ENCODE peak calls at places on chromosomes 6 and 20, in four cellular contexts. Z, T, D and H are unnamed samples.
A peak's percentile ranks its signal among the peaks of the same experiment; 100 is the strongest.

GRCh38 chr20:51514252-51514651 is 28.3 kb downstream of the NFATC2 start:
- DNase-seq in T (no peak), Z (no peak), D (no peak), H (no peak)

GRCh38 chr6:111540971-111541719 is 58.1 kb upstream of the REV3L start:
- DNase-seq in Z (no peak), D (no peak), T (no peak), H (no peak)

GRCh38 chr6:169454204-169454871 is 200.7 kb upstream of the THBS2 start:
- DNase-seq in D (no peak), T (no peak), Z (no peak), H (no peak)

GRCh38 chr6:12523726-12524125 is 192.8 kb upstream of the PHACTR1 start:
- DNase-seq in Z (no peak), D (no peak), T (no peak), H (no peak)

GRCh38 chr6:70151616-70152015 is 151.3 kb downstream of the COL9A1 start:
- DNase-seq in T (no peak), D (no peak), Z (no peak), H (no peak)

GRCh38 chr20:380763-381580 is 412 bp downstream of the TRIB3 start:
- DNase-seq in D (peak; percentile 89), Z (peak; percentile 84), T (peak; percentile 48), H (peak; percentile 37)

GRCh38 chr20:16514145-16514544 is 59.1 kb downstream of the KIF16B start:
- DNase-seq in T (no peak), D (no peak), Z (no peak), H (no peak)

GRCh38 chr6:122180132-122180531 is 219.3 kb upstream of the HSF2 start:
- DNase-seq in D (no peak), Z (no peak), T (no peak), H (no peak)

DNA sequence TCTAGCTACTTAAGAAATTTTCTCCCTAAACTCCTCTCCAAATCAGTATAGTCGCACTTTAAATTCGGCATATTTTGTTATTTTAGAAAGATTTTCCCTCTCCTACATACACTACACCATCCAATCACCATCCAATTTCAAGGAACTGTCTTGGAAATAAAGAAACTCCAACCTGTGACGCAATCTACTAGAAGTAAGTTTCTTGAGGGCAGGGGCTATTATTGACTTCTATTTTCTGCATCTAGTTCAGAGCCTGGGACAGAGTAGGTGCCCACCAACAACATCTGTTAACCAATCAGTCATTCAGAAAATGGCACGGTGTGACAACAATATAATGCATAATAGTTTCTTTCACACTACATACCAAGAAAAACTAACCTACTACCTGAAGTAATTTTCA is 3.6 kb downstream of the ATG5 start:
- DNase-seq in Z (no peak), D (no peak), T (no peak), H (no peak)
- H3K4me1 ChIP-seq in Z (peaks cover 19% of the 10 kb centered on the region), D (peaks cover 10% of the 10 kb centered on the region), T (no peaks in the 10 kb centered on the region), H (peaks cover 23% of the 10 kb centered on the region)

DNA sequence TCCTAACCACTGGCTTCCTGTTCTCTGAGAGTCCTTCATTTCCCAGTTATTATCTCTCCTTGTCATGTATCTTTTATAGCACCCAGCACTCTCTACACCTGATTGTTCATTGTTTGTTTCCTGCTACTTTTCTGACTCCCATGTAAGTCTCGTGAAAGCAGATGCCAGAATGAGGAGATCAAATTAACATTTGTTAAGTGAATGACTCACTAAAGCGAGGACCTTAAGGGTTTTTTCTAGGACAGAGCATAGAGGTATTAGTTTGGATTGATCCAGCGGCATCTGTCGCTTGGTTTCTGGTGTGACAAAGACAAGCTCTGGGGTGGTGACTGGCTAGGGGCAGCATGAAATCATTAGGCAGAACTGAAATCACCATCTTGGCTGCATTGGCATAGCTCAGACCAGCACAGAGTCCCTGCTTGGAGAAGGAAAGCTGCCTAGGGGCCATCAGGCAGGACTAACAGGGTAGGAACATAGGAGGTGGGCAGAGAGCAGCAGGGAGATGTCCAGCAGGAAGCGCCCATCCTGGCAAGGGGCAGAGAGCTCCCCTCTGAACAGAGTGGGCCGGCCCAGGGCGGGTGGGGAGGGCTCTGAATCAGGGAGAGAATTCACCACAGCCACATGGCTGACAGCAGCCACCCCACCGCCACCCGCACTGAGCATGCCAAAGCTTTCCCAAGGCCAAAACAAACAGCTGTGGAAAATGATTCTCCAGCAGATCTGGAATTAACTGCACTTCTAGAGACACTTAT is 97.1 kb upstream of the CEP85L start:
- DNase-seq in D (peak; percentile 53), Z (no peak), T (no peak), H (no peak)
- H3K27ac ChIP-seq in D (peak overlapping the region; percentile 22), Z (no peak overlapping the region), T (no peak overlapping the region), H (no peak overlapping the region)

GRCh38 chr20:19692685-19693119 is 65.4 kb upstream of the RIN2 start:
- DNase-seq in D (peak; percentile 77), T (peak; percentile 48), Z (peak; percentile 61), H (no peak)

GRCh38 chr20:19692100-19692499 is 66.0 kb upstream of the RIN2 start:
- DNase-seq in D (no peak), T (no peak), Z (peak; percentile 19), H (no peak)

GRCh38 chr20:19691125-19691524 is 66.9 kb upstream of the RIN2 start:
- DNase-seq in D (no peak), T (no peak), Z (no peak), H (no peak)

GRCh38 chr20:19688031-19688806 is 69.8 kb upstream of the RIN2 start:
- DNase-seq in D (peak; percentile 77), T (no peak), Z (peak; percentile 89), H (no peak)

GRCh38 chr20:19690462-19690861 is 67.6 kb upstream of the RIN2 start:
- DNase-seq in T (no peak), D (peak; percentile 18), Z (no peak), H (no peak)
- H3K4me1 ChIP-seq in T (peaks cover 2% of the 10 kb centered on the region), D (no peaks in the 10 kb centered on the region), Z (peaks cover 25% of the 10 kb centered on the region), H (no peaks in the 10 kb centered on the region)

GRCh38 chr6:158853872-158854213 is 34.7 kb upstream of the EZR start:
- DNase-seq in D (peak; percentile 27), Z (no peak), T (no peak), H (no peak)
- H3K27ac ChIP-seq in D (peak overlapping the region; percentile 100), Z (peak overlapping the region; percentile 97), T (no peak overlapping the region), H (peak overlapping the region; percentile 95)

DNA sequence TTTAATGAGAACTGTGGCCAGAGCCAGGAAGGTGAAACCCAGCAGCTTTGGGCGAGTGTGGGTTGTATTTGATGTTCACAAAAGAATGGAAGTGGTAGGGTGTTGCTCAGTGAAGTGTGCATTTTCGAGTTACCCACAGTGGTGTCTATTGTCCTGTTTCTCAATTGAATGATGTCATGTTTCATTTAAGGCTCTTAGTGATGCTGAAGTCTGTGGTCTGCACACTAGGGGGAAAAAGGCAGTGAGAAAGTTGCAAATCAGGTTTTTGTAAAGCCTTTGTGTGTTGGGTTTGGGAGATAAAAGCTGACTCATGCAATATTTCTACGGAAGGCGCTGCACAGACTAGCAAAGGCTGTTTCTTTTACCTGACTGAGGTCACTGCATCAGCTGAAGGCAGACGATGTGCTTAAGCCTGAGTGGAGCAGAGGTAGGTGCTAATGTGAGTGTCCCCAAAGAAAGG is 121.1 kb downstream of the PLEKHG1 start:
- DNase-seq in T (peak; percentile 74), D (peak; percentile 43), Z (no peak), H (no peak)
- H3K4me1 ChIP-seq in T (peaks cover 31% of the 10 kb centered on the region), D (peaks cover 19% of the 10 kb centered on the region), Z (no peaks in the 10 kb centered on the region), H (no peaks in the 10 kb centered on the region)